ENCODE peak calls at places on chromosomes 3 and 15, in six cellular contexts. V is epithelial cell of esophagus, S is GM10248, P is fibroblast of pulmonary artery, N is activated B cell treated with CpG ODN at 0.5 μM for 24 hours, Y is nephron progenitor cell. X is an unnamed sample.

GRCh38 chr15:79091204-79091867 is 756 bp upstream of the RASGRF1 start:
- DNase-seq in V (peak), S (no peak), P (no peak), N (no peak), Y (peak), X (peak)

GRCh38 chr3:52245322-52246263 is at the start of gene PPM1M:
- DNase-seq in V (peak), S (peak), P (peak), N (peak), Y (peak), X (peak)

GRCh38 chr15:38072507-38073277 is 138.3 kb downstream of the TMCO5A start:
- DNase-seq in V (peak), S (peak), P (peak), N (peak), Y (peak), X (peak)

GRCh38 chr3:126170073-126170916 is 10.1 kb downstream of the ALDH1L1 start:
- DNase-seq in V (peak), S (no peak), P (no peak), N (no peak), Y (no peak), X (no peak)

GRCh38 chr3:197216169-197216860 is 82.1 kb downstream of the DLG1 start:
- DNase-seq in V (no peak), S (no peak), P (peak), N (no peak), Y (no peak), X (no peak)

GRCh38 chr15:79849789-79850188 is 47.0 kb downstream of the MTHFS start:
- DNase-seq in V (peak), S (no peak), P (peak), N (no peak), Y (peak), X (no peak)

GRCh38 chr3:59178698-59179097 is 128.9 kb upstream of the CFAP20DC start:
- DNase-seq in V (no peak), S (no peak), P (no peak), N (no peak), Y (no peak), X (no peak)

GRCh38 chr3:126293370-126294082 is 63.7 kb downstream of the KLF15 start:
- DNase-seq in V (peak), S (no peak), P (peak), N (no peak), Y (no peak), X (no peak)

DNA sequence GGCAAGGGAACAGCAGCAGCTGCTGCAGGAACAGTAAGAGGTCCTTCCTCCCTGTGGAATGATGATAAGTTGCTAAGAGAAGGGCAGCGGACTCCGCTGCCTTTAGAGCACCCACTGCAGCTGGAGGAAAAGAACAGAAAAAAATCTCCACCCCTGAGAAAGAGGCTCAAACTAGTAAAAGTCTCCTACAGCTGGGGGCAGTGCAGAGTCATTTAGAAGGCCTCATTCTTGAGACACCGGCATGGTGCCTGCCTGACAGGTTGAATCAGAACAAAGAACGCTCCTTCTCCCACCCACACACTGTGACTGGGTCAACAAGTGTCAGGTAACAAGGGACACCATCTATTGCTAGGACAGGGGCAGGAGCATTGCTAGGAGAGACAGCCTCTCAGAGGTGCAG is 188.4 kb downstream of the ABHD5 start:
- DNase-seq in V (peak), S (peak), P (peak), N (no peak), Y (peak), X (peak)
- TF ChIP-seq CTCF in V (peak), S (peak), P (peak), N (no peak), Y (peak), X (peak)

DNA sequence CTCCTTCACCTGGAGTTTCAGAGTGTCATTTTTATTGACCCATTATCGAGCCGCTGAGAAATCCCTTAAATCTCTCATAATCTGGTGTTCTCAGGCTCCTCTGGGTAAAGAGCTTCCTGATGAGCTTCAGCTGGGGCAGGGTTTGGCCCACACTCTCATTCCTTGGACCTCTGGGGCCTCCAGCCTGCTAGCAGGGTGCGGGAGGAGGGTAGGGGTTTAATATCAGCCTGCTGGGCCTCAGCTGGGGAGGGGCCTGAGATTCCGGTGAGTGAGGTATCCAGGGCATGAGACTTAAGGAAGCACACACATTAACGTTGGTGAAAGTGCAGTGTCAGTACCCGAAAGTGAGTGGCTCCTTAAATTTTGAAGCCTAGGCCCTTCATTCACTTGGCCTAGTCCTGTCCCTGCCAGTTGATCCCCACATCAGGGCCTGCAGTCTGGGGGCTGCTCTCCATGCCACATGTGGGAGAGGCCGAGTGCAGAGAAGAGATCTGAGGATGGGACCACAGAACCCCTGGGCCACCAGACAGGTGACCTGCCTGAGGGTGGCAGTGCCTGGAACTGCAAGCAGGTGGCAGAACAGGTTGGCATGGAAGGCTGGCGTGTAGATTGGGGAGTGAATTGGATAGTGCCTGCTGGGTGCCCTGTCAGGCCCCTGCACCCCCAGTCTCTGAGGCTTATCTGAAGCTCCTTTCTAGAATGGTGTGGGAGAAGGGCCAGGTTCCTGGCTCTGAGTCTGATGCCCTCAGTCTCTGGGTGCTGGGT is 16.1 kb downstream of the C3orf18 start:
- DNase-seq in V (peak), S (no peak), P (no peak), N (no peak), Y (no peak), X (no peak)
- TF ChIP-seq CTCF in V (peak), S (peak), P (no peak), N (no peak), Y (no peak), X (no peak)

GRCh38 chr15:73078291-73078690 is 26.0 kb downstream of the NEO1 start:
- DNase-seq in V (no peak), S (no peak), P (no peak), N (no peak), Y (no peak), X (no peak)
- TF ChIP-seq CTCF in V (no peak), S (no peak), P (no peak), N (no peak), Y (no peak), X (no peak)

GRCh38 chr15:100249096-100249815 is 92.5 kb downstream of the ADAMTS17 start:
- DNase-seq in V (no peak), S (no peak), P (no peak), N (no peak), Y (no peak), X (no peak)
- TF ChIP-seq CTCF in V (no peak), S (no peak), P (no peak), N (no peak), Y (no peak), X (no peak)

GRCh38 chr3:120140098-120140742 is 46.0 kb upstream of the GSK3B start:
- DNase-seq in V (no peak), S (no peak), P (no peak), N (no peak), Y (no peak), X (no peak)

GRCh38 chr3:120139140-120139539 is 44.9 kb upstream of the GSK3B start:
- DNase-seq in V (no peak), S (no peak), P (no peak), N (no peak), Y (no peak), X (no peak)

GRCh38 chr3:120142236-120142635 is 48.0 kb upstream of the GSK3B start:
- DNase-seq in V (no peak), S (no peak), P (no peak), N (no peak), Y (no peak), X (no peak)

DNA sequence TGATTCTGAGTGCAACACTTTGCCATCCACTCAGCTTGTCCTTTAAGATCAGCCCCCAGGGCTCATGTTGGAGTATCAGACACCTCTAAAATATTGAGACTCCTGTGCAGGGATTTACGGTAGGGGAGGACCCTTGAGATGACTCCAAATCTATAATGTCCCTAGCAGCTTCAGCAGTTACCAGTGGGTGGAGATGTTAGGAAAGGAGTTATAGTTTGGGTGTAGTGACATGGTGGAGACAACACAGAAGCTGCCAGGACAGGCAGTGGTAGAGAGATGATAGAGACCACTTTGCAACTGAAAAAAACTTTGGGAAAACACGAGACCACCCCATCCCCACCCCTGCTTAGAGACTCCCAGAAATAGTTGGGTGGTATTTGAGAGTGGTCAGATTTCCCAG is 43.3 kb upstream of the GSK3B start:
- DNase-seq in V (no peak), S (no peak), P (no peak), N (no peak), Y (no peak), X (no peak)
- TF ChIP-seq CTCF in V (peak), S (no peak), P (no peak), N (no peak), Y (no peak), X (no peak)